ENCODE peak calls at places on chromosomes 5 and 9, in eight cellular contexts. M is GM10248, D is H9, L is psoas muscle, Y is RWPE1, J is Caco-2, Z is AG04450, H is IMR-90. F is an unnamed sample.

GRCh38 chr5:175711472-175712312 is 53.8 kb downstream of the HRH2 start:
- DNase-seq in M (no peak), D (no peak), L (no peak), Y (no peak), J (no peak), Z (no peak), H (no peak), F (no peak)

GRCh38 chr5:141508808-141509611 is 20.1 kb downstream of the PCDHGC5 start:
- DNase-seq in M (peak), D (peak), L (peak), Y (peak), J (no peak), Z (peak), H (peak), F (no peak)

GRCh38 chr5:71586052-71586940 is 844 bp upstream of the MCCC2 start:
- DNase-seq in M (no peak), D (no peak), L (no peak), Y (no peak), J (peak), Z (no peak), H (peak), F (peak)

GRCh38 chr9:79477955-79478751 is 93.6 kb upstream of the TLE4 start:
- DNase-seq in M (peak), D (peak), L (no peak), Y (peak), J (peak), Z (no peak), H (peak), F (peak)

GRCh38 chr9:34363619-34364351 is 12.9 kb downstream of the MYORG start:
- DNase-seq in M (no peak), D (peak), L (no peak), Y (no peak), J (no peak), Z (no peak), H (no peak), F (no peak)

GRCh38 chr5:55700745-55701144 is 11.4 kb downstream of the SLC38A9 start:
- DNase-seq in M (no peak), D (no peak), L (no peak), Y (no peak), J (no peak), Z (no peak), H (no peak), F (no peak)

GRCh38 chr5:36739751-36740221 is 133.4 kb downstream of the SLC1A3 start:
- DNase-seq in M (peak), D (peak), L (peak), Y (peak), J (peak), Z (peak), H (peak), F (peak)

GRCh38 chr5:173726848-173727557 is 110.6 kb upstream of the BOD1 start:
- DNase-seq in M (no peak), D (no peak), L (no peak), Y (no peak), J (no peak), Z (no peak), H (no peak), F (no peak)

GRCh38 chr5:160289721-160290120 is 22.6 kb downstream of the CCNJL start:
- DNase-seq in M (no peak), D (peak), L (no peak), Y (peak), J (peak), Z (no peak), H (no peak), F (no peak)

GRCh38 chr5:58322453-58322852 is 137.4 kb downstream of the PLK2 start:
- DNase-seq in M (no peak), D (no peak), L (no peak), Y (no peak), J (no peak), Z (no peak), H (peak), F (no peak)

GRCh38 chr9:131661954-131662621 is 77.8 kb downstream of the RAPGEF1 start:
- DNase-seq in M (peak), D (no peak), L (no peak), Y (no peak), J (no peak), Z (no peak), H (no peak), F (no peak)

GRCh38 chr5:15009420-15009819 is 137.8 kb upstream of the ANKH start:
- DNase-seq in M (no peak), D (no peak), L (no peak), Y (peak), J (peak), Z (no peak), H (peak), F (no peak)

GRCh38 chr5:110058175-110058574 is 368.4 kb downstream of the MAN2A1 start:
- DNase-seq in M (no peak), D (no peak), L (no peak), Y (no peak), J (no peak), Z (no peak), H (no peak), F (no peak)

GRCh38 chr5:181119105-181119504 is 11.9 kb downstream of the OR2V1 start:
- DNase-seq in M (no peak), D (no peak), L (no peak), Y (no peak), J (no peak), Z (no peak), H (no peak), F (no peak)

GRCh38 chr5:147504001-147504400 is 5.9 kb downstream of the DPYSL3 start:
- DNase-seq in M (no peak), D (no peak), L (no peak), Y (no peak), J (no peak), Z (no peak), H (peak), F (no peak)

GRCh38 chr9:69637193-69637592 is 35.0 kb downstream of the APBA1 start:
- DNase-seq in M (no peak), D (no peak), L (no peak), Y (no peak), J (no peak), Z (no peak), H (no peak), F (no peak)

GRCh38 chr5:57117601-57118000 is 56.3 kb upstream of the GPBP1 start:
- DNase-seq in M (no peak), D (no peak), L (no peak), Y (no peak), J (no peak), Z (no peak), H (no peak), F (no peak)

GRCh38 chr5:97142521-97143254 is at the start of gene LIX1:
- DNase-seq in M (peak), D (peak), L (no peak), Y (peak), J (peak), Z (no peak), H (peak), F (peak)

GRCh38 chr5:173917788-173918786 is 29.9 kb downstream of the CPEB4 start:
- DNase-seq in M (peak), D (peak), L (peak), Y (peak), J (peak), Z (peak), H (peak), F (peak)

GRCh38 chr9:137215196-137215986 is 6.6 kb downstream of the RNF208 start:
- DNase-seq in M (no peak), D (no peak), L (no peak), Y (no peak), J (no peak), Z (no peak), H (no peak), F (no peak)

GRCh38 chr9:128361296-128361980 is 9.7 kb upstream of the URM1 start:
- DNase-seq in M (no peak), D (no peak), L (no peak), Y (no peak), J (no peak), Z (no peak), H (no peak), F (no peak)

GRCh38 chr5:77222722-77223121 is 12.2 kb downstream of the PDE8B start:
- DNase-seq in M (no peak), D (no peak), L (no peak), Y (no peak), J (no peak), Z (no peak), H (no peak), F (no peak)

GRCh38 chr9:68873179-68873578 is 140.7 kb downstream of the PRKACG start:
- DNase-seq in M (no peak), D (no peak), L (no peak), Y (no peak), J (no peak), Z (no peak), H (no peak), F (no peak)

GRCh38 chr5:43154424-43154823 is 33.7 kb downstream of the ZNF131 start:
- DNase-seq in M (no peak), D (no peak), L (no peak), Y (no peak), J (no peak), Z (no peak), H (no peak), F (no peak)

GRCh38 chr9:21889673-21890072 is 87.2 kb downstream of the MTAP start:
- DNase-seq in M (no peak), D (no peak), L (no peak), Y (no peak), J (no peak), Z (no peak), H (no peak), F (no peak)

GRCh38 chr5:61202213-61202612 is 39.9 kb upstream of the SMIM15 start:
- DNase-seq in M (peak), D (no peak), L (no peak), Y (no peak), J (no peak), Z (no peak), H (peak), F (peak)

DNA sequence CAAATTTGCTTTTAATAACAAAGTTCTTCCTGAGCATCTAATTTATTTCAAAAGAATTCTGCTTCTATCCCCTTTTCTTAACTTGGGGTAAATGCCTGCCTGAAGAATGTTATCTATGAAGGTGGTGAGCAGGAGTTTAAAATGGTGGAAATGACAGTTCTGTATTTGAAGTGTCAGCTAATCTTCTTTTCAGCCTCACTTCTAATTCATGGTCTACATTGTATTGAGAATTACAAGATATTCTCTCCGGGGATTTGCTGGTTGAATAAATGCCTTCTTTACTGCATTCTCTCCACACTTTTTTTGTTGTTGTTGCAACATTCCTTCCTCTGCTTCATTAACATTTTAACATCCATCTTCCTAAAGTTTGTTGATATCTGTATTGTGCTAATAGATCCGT is 143.1 kb upstream of the GRIN3A start:
- DNase-seq in M (no peak), D (no peak), L (no peak), Y (no peak), J (no peak), Z (no peak), H (no peak), F (no peak)
- TF ChIP-seq CTCF in M (no peak), D (no peak), L (no peak), Y (no peak), J (no peak), Z (no peak), H (no peak), F (no peak)

GRCh38 chr5:6287136-6287535 is 91.2 kb downstream of the MED10 start:
- DNase-seq in M (no peak), D (no peak), L (no peak), Y (no peak), J (no peak), Z (no peak), H (no peak), F (no peak)

GRCh38 chr5:6286404-6286803 is 91.9 kb downstream of the MED10 start:
- DNase-seq in M (no peak), D (no peak), L (no peak), Y (no peak), J (no peak), Z (no peak), H (no peak), F (no peak)

GRCh38 chr5:6296524-6296923 is 81.8 kb downstream of the MED10 start:
- DNase-seq in M (no peak), D (no peak), L (no peak), Y (no peak), J (no peak), Z (no peak), H (no peak), F (no peak)

GRCh38 chr5:6291961-6292360 is 86.4 kb downstream of the MED10 start:
- DNase-seq in M (no peak), D (peak), L (no peak), Y (no peak), J (peak), Z (no peak), H (no peak), F (no peak)
- TF ChIP-seq CTCF in M (peak), D (peak), L (peak), Y (peak), J (no peak), Z (no peak), H (no peak), F (peak)

GRCh38 chr9:132944294-132945185 is at the start of gene TSC1:
- DNase-seq in M (peak), D (peak), L (peak), Y (peak), J (peak), Z (peak), H (peak), F (peak)
- TF ChIP-seq CTCF in M (no peak), D (no peak), L (no peak), Y (no peak), J (no peak), Z (no peak), H (no peak), F (no peak)

GRCh38 chr5:79285833-79286232 is 49.9 kb downstream of the JMY start:
- DNase-seq in M (no peak), D (no peak), L (no peak), Y (no peak), J (no peak), Z (no peak), H (no peak), F (no peak)
- TF ChIP-seq CTCF in M (no peak), D (no peak), L (no peak), Y (no peak), J (no peak), Z (no peak), H (no peak), F (no peak)

GRCh38 chr5:38751103-38751502 is 94.7 kb upstream of the OSMR start:
- DNase-seq in M (no peak), D (no peak), L (no peak), Y (no peak), J (no peak), Z (no peak), H (no peak), F (no peak)
- TF ChIP-seq CTCF in M (no peak), D (peak), L (no peak), Y (no peak), J (no peak), Z (peak), H (no peak), F (no peak)

GRCh38 chr9:37787059-37787458 is 2.2 kb upstream of the EXOSC3 start:
- DNase-seq in M (no peak), D (peak), L (no peak), Y (no peak), J (no peak), Z (no peak), H (no peak), F (peak)
- TF ChIP-seq CTCF in M (no peak), D (no peak), L (no peak), Y (no peak), J (no peak), Z (no peak), H (no peak), F (no peak)